ENCODE peak calls at places on chromosome 19, in ten cellular contexts. Y is fibroblast of mammary gland; D is cardiac muscle cell; M is fibroblast of lung; P is thoracic aorta; O is CD8-positive, alpha-beta memory T cell; A is brain microvascular endothelial cell; E is neuronal stem cell; B is choroid plexus epithelial cell; Q is AG04449. N is an unnamed sample.

GRCh38 chr19:32691952-32692726 is 518 bp downstream of the NUDT19 start:
- DNase-seq in Y (peak; percentile 75), D (peak; percentile 82), M (peak; percentile 80), P (no peak), O (peak; percentile 37), A (peak; percentile 48), E (peak; percentile 36), B (peak; percentile 82), Q (no peak), N (peak; percentile 81)

GRCh38 chr19:17302391-17303166 is 646 bp downstream of the ABHD8 start:
- DNase-seq in Y (no peak), D (no peak), M (no peak), P (no peak), O (no peak), A (no peak), E (no peak), B (no peak), Q (no peak), N (no peak)

GRCh38 chr19:49957262-49957915 is 3.6 kb downstream of the SIGLEC11 start:
- DNase-seq in Y (no peak), D (no peak), M (no peak), P (no peak), O (no peak), A (no peak), E (no peak), B (no peak), Q (no peak), N (no peak)

GRCh38 chr19:30223866-30224688 is 148.1 kb upstream of the ZNF536 start:
- DNase-seq in Y (no peak), D (no peak), M (no peak), P (no peak), O (no peak), A (no peak), E (no peak), B (no peak), Q (no peak), N (no peak)

GRCh38 chr19:35734273-35734672 is 8.0 kb downstream of the IGFLR1 start:
- DNase-seq in Y (no peak), D (no peak), M (no peak), P (no peak), O (no peak), A (no peak), E (no peak), B (no peak), Q (no peak), N (no peak)

GRCh38 chr19:17448190-17448967 is at the start of gene TMEM221:
- DNase-seq in Y (no peak), D (peak; percentile 49), M (peak; percentile 16), P (no peak), O (peak; percentile 34), A (no peak), E (no peak), B (no peak), Q (no peak), N (peak; percentile 27)

GRCh38 chr19:31149306-31149975 is 199.8 kb downstream of the TSHZ3 start:
- DNase-seq in Y (no peak), D (no peak), M (no peak), P (no peak), O (no peak), A (no peak), E (no peak), B (no peak), Q (no peak), N (no peak)

GRCh38 chr19:7831452-7831851 is 1.4 kb downstream of the EVI5L start:
- DNase-seq in Y (peak; percentile 54), D (peak; percentile 43), M (peak; percentile 46), P (no peak), O (no peak), A (no peak), E (peak; percentile 38), B (peak; percentile 58), Q (no peak), N (peak; percentile 56)

GRCh38 chr19:29255006-29255405 is 42.1 kb upstream of the UQCRFS1 start:
- DNase-seq in Y (no peak), D (no peak), M (no peak), P (no peak), O (no peak), A (no peak), E (no peak), B (no peak), Q (no peak), N (no peak)

GRCh38 chr19:39736088-39736487 is 1.7 kb downstream of the CLC start:
- DNase-seq in Y (no peak), D (no peak), M (no peak), P (no peak), O (no peak), A (no peak), E (no peak), B (no peak), Q (no peak), N (no peak)

GRCh38 chr19:3266792-3267469 is 42.5 kb downstream of the CELF5 start:
- DNase-seq in Y (no peak), D (no peak), M (no peak), P (no peak), O (no peak), A (no peak), E (no peak), B (peak; percentile 7), Q (no peak), N (no peak)

GRCh38 chr19:40006273-40006691 is 9.4 kb downstream of the ZNF546 start:
- DNase-seq in Y (peak; percentile 94), D (peak; percentile 65), M (peak; percentile 87), P (no peak), O (no peak), A (peak; percentile 94), E (no peak), B (peak; percentile 88), Q (peak; percentile 37), N (peak; percentile 68)

DNA sequence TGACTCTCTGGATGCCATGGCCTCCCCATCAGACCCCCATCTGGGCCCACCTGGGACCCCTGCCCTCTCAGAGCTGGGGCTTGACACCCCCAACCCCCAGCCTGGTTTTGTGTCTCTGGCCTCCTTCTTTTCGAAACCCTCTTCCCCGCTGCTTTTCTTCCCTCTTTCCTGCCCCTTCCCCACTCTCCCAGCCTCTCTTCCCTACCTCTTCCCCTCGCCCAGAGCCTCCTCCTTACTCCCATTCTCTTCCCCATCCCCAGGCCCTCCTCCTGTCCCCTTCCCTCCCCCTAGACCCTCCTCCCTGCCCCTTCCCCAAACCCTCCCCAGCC is 2.1 kb downstream of the TNFSF9 start:
- DNase-seq in Y (no peak), D (no peak), M (no peak), P (no peak), O (no peak), A (no peak), E (no peak), B (no peak), Q (no peak), N (no peak)
- H3K4me3 ChIP-seq in Y (no peak overlapping the region), D (no peak overlapping the region), M (no peak overlapping the region), P (no peak overlapping the region), O (peak overlapping the region; percentile 49), A (no peak overlapping the region), E (no peak overlapping the region), B (no peak overlapping the region), Q (no peak overlapping the region), N (peak overlapping the region; percentile 93)

GRCh38 chr19:19460761-19461265 is 54.5 kb downstream of the TSSK6 start:
- DNase-seq in Y (peak; percentile 32), D (peak; percentile 48), M (no peak), P (no peak), O (peak; percentile 62), A (no peak), E (no peak), B (no peak), Q (no peak), N (no peak)
- H3K4me3 ChIP-seq in Y (no peak overlapping the region), D (no peak overlapping the region), M (no peak overlapping the region), P (peak overlapping the region; percentile 65), O (peak overlapping the region; percentile 52), A (no peak overlapping the region), E (no peak overlapping the region), B (no peak overlapping the region), Q (no peak overlapping the region), N (no peak overlapping the region)

DNA sequence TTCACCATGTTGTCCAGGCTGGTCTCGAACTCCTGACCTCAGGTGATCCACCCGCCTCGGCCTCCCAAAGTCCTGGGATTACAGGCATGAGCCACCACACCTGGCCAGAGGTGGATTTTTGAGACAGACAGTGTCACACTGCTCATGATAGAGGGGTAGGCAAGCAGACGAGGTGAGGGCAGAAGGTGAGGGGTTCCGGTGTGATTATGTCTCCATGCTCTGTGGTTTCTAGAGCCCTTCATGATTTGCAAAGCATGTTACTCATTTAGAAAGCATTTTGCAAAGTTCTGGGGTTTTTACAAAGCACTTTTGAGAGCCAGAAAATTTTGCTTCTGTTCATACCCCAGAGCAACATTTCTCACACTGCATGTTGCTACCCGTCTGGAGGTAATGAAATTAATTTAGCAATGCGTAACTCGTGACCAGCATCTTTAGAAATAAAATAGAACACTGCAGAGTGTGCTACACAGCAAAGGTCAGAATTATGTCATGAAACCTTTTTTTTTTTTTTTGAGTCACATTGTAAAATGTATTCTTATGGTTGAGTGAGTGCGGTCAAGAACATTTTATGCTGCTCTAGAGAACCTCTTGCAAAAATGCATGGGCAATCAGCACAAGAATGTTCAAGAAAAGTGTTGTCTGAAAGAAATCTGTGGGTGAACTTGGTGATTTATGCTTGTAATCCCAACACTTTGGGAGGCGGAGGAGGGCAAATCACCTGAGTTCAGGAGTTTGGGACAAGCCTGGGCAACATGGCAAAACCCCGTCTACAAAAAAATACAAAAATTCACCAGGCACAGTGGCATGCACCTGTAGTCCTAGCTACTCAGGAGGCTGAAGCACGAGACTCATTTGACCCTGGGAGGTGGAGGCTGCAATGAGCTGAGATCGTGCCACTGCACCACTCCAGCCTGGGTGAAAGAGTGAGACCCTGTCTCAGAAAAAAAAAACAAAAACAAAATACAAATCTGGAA is 58.0 kb downstream of the MAP4K1 start:
- DNase-seq in Y (no peak), D (no peak), M (peak; percentile 45), P (no peak), O (no peak), A (no peak), E (no peak), B (peak; percentile 13), Q (no peak), N (peak; percentile 97)
- H3K4me3 ChIP-seq in Y (no peak overlapping the region), D (no peak overlapping the region), M (no peak overlapping the region), P (no peak overlapping the region), O (peak overlapping the region; percentile 12), A (no peak overlapping the region), E (no peak overlapping the region), B (no peak overlapping the region), Q (no peak overlapping the region), N (no peak overlapping the region)

GRCh38 chr19:44754743-44755066 is 6.2 kb downstream of the BCL3 start:
- DNase-seq in Y (no peak), D (no peak), M (no peak), P (no peak), O (no peak), A (no peak), E (no peak), B (no peak), Q (no peak), N (no peak)
- H3K4me3 ChIP-seq in Y (no peak overlapping the region), D (peak overlapping the region; percentile 22), M (peak overlapping the region; percentile 91), P (peak overlapping the region; percentile 82), O (peak overlapping the region; percentile 86), A (no peak overlapping the region), E (no peak overlapping the region), B (peak overlapping the region; percentile 16), Q (peak overlapping the region; percentile 53), N (no peak overlapping the region)

GRCh38 chr19:1130801-1131717 is 27.3 kb downstream of the GPX4 start:
- DNase-seq in Y (no peak), D (peak; percentile 29), M (no peak), P (no peak), O (peak; percentile 34), A (no peak), E (no peak), B (no peak), Q (no peak), N (no peak)
- H3K4me3 ChIP-seq in Y (peak overlapping the region; percentile 57), D (peak overlapping the region; percentile 30), M (peak overlapping the region; percentile 87), P (peak overlapping the region; percentile 95), O (peak overlapping the region; percentile 84), A (peak overlapping the region; percentile 75), E (peak overlapping the region; percentile 8), B (peak overlapping the region; percentile 80), Q (peak overlapping the region; percentile 75), N (peak overlapping the region; percentile 50)